ENCODE peak calls at places on chromosomes 4 and X, in four cellular contexts. J is GM12878, K is K562, B is HepG2. S is an unnamed sample.

GRCh38 chr4:54268151-54268550 is 39.1 kb downstream of the PDGFRA start:
- DNase-seq in J (no peak), K (no peak), B (no peak), S (no peak)

GRCh38 chr4:99825272-99825671 is 8.6 kb downstream of the DAPP1 start:
- DNase-seq in J (no peak), K (no peak), B (no peak), S (no peak)

GRCh38 chr4:7910721-7911015 is 29.0 kb downstream of the AFAP1 start:
- DNase-seq in J (no peak), K (no peak), B (no peak), S (no peak)

GRCh38 chrX:41412261-41413167 is 34.6 kb upstream of the NYX start:
- DNase-seq in J (no peak), K (no peak), B (peak), S (no peak)

GRCh38 chrX:129653181-129653984 is 1.4 kb downstream of the APLN start:
- DNase-seq in J (no peak), K (no peak), B (no peak), S (no peak)

GRCh38 chr4:107991945-107992625 is 2.4 kb downstream of the HADH start:
- DNase-seq in J (no peak), K (no peak), B (no peak), S (no peak)

GRCh38 chr4:30429813-30430466 is 290.2 kb upstream of the PCDH7 start:
- DNase-seq in J (no peak), K (no peak), B (no peak), S (peak)

GRCh38 chrX:90040807-90041206 is 119.1 kb downstream of the TGIF2LX start:
- DNase-seq in J (no peak), K (peak), B (no peak), S (no peak)

GRCh38 chrX:11913001-11913400 is 155.0 kb downstream of the MSL3 start:
- DNase-seq in J (no peak), K (no peak), B (no peak), S (no peak)

GRCh38 chr4:107931775-107932321 is 499 bp downstream of the CYP2U1 start:
- DNase-seq in J (no peak), K (no peak), B (no peak), S (no peak)

GRCh38 chr4:107279729-107280128 is 243.6 kb upstream of the DKK2 start:
- DNase-seq in J (no peak), K (no peak), B (peak), S (no peak)

GRCh38 chr4:36613999-36614398 is 332.6 kb downstream of the DTHD1 start:
- DNase-seq in J (no peak), K (no peak), B (no peak), S (no peak)

GRCh38 chr4:151806511-151806927 is 45.7 kb upstream of the GATB start:
- DNase-seq in J (no peak), K (no peak), B (no peak), S (no peak)

GRCh38 chr4:22462693-22463092 is 53.2 kb downstream of the ADGRA3 start:
- DNase-seq in J (no peak), K (no peak), B (no peak), S (no peak)

GRCh38 chr4:150080335-150080734 is 2.1 kb downstream of the DCLK2 start:
- DNase-seq in J (no peak), K (no peak), B (no peak), S (no peak)

GRCh38 chr4:853416-853781 is 27.5 kb upstream of the CPLX1 start:
- DNase-seq in J (no peak), K (no peak), B (no peak), S (no peak)

GRCh38 chr4:168654206-168655174 is 157.6 kb downstream of the PALLD start:
- DNase-seq in J (no peak), K (no peak), B (no peak), S (no peak)

GRCh38 chrX:115226929-115227328 is 7.0 kb downstream of the LRCH2 start:
- DNase-seq in J (no peak), K (no peak), B (peak), S (peak)

GRCh38 chr4:16229604-16230003 is 3.3 kb upstream of the TAPT1 start:
- DNase-seq in J (no peak), K (no peak), B (no peak), S (no peak)

GRCh38 chr4:10086506-10087120 is 30.0 kb downstream of the WDR1 start:
- DNase-seq in J (no peak), K (no peak), B (no peak), S (no peak)

GRCh38 chr4:42906906-42907774 is 14.6 kb downstream of the GRXCR1 start:
- DNase-seq in J (no peak), K (no peak), B (no peak), S (no peak)

GRCh38 chrX:66677430-66677829 is 38.6 kb upstream of the EDA2R start:
- DNase-seq in J (no peak), K (no peak), B (no peak), S (no peak)

GRCh38 chr4:10761903-10762302 is 77.3 kb upstream of the CLNK start:
- DNase-seq in J (no peak), K (no peak), B (no peak), S (no peak)

GRCh38 chrX:6909396-6909795 is 238.1 kb upstream of the STS start:
- DNase-seq in J (no peak), K (no peak), B (no peak), S (no peak)

GRCh38 chr4:158169931-158170690 is 2.7 kb downstream of the GASK1B start:
- DNase-seq in J (no peak), K (no peak), B (peak), S (no peak)

GRCh38 chr4:38562751-38563198 is 101.2 kb upstream of the KLF3 start:
- DNase-seq in J (no peak), K (no peak), B (peak), S (no peak)

GRCh38 chr4:102137217-102137616 is 208.1 kb downstream of the SLC39A8 start:
- DNase-seq in J (no peak), K (no peak), B (no peak), S (no peak)

GRCh38 chr4:55116450-55116849 is 8.9 kb downstream of the KDR start:
- DNase-seq in J (no peak), K (no peak), B (no peak), S (no peak)

GRCh38 chrX:153245288-153245731 is 66.2 kb downstream of the MAGEA1 start:
- DNase-seq in J (no peak), K (peak), B (no peak), S (no peak)

GRCh38 chrX:22526339-22526738 is 253.6 kb downstream of the CBLL2 start:
- DNase-seq in J (peak), K (no peak), B (no peak), S (peak)

GRCh38 chr4:67723949-67724348 is 23.0 kb upstream of the UBA6 start:
- DNase-seq in J (no peak), K (no peak), B (no peak), S (no peak)

GRCh38 chr4:55347610-55348228 is 1.7 kb downstream of the SRD5A3 start:
- DNase-seq in J (no peak), K (no peak), B (no peak), S (no peak)

GRCh38 chrX:153226344-153227190 is 47.5 kb downstream of the MAGEA1 start:
- DNase-seq in J (no peak), K (peak), B (no peak), S (peak)

DNA sequence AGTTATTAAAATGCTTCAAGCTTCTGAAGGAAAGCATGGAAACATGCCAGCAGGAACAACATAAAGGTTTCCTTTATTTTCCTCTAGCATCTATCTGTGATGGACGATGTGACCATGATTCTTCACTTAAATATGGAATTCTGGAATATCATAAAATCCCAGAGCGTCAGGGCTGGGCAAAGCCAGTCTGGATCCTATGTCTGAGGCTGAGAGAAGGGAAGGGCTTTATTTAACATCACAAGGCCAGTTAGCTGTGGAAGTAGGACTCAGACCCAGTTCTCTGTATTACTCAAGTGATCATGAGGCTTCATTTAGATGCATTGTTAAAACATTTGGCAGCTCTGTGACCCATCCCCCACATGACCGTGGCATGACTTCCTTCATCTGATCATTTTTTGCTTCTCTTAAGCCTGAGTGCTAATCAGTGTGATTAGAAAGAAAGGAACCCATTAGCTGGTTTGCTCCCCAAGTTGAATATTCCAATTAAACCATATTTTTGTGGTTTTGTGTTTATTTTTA is 40.9 kb upstream of the EOLA2 start:
- DNase-seq in J (no peak), K (no peak), B (no peak), S (no peak)
- TF ChIP-seq SRF in J (no peak), K (no peak), B (no peak), S (no peak)

GRCh38 chrX:150696836-150697235 is 3.6 kb downstream of the MTMR1 start:
- DNase-seq in J (no peak), K (no peak), B (no peak), S (no peak)

GRCh38 chrX:150692837-150693781 is at the start of gene MTMR1:
- DNase-seq in J (no peak), K (peak), B (no peak), S (no peak)

GRCh38 chrX:150693782-150694574 is 782 bp downstream of the MTMR1 start:
- DNase-seq in J (no peak), K (peak), B (peak), S (peak)

GRCh38 chrX:150696264-150696789 is 3.1 kb downstream of the MTMR1 start:
- DNase-seq in J (no peak), K (no peak), B (no peak), S (no peak)

DNA sequence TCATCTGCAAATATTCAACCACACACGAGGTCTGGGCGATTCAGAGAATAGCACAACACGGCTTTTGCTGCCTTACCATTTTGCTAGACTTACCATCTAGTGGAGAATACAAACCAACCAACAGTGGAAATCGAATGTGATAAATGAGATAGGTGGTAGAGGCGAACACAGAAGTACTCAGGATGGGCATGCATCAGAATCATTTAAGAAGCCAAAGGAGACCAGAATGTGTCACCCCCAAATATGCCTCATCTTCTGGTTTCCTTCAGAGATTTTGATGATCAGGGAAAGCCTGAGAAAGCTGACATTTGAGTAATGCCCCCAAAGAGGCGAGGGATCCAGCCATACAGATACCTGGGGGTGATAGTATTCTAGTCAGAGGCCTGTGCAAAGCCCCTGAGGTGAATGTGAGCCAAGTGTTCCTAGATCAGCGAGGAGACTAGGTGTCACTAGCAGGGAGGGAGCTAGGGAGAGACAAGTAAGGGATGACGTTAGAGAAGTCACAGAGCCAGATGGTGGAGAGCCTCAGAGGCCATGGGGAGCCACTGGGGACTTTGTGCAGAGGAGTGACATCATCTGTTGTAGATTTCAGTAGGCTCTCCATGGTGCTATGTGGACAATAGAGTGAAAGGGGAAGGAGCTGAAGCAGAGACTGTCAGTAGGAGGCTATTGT is 1.7 kb downstream of the MTMR1 start:
- DNase-seq in J (no peak), K (peak), B (no peak), S (no peak)
- TF ChIP-seq ZBTB33 in J (no peak), K (no peak), B (no peak), S (no peak)

DNA sequence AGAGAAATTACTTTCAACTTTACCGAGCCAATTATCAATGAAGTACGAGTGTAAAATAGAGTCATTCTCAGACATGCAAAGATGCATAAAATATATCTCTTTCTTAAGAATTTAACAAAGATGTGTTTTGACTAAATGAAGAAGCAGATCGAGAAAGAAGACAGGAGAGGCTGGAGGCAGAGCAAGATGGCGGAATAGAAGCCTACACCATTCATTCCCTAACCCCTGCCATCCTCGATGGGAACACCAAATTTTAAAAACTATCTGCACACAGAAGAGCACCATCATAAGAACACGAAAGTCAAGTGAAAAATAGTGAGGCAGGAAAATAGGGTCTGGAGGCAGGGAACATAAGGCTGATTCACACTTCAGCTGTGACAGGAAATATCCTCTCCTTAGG is 35.0 kb downstream of the CCDC158 start:
- DNase-seq in J (no peak), K (no peak), B (no peak), S (no peak)
- TF ChIP-seq SRF in J (no peak), K (no peak), B (no peak), S (no peak)

GRCh38 chr4:137960371-137961050 is 281.6 kb downstream of the SLC7A11 start:
- DNase-seq in J (no peak), K (no peak), B (no peak), S (no peak)

GRCh38 chr4:137956256-137956655 is 285.9 kb downstream of the SLC7A11 start:
- DNase-seq in J (no peak), K (no peak), B (no peak), S (no peak)

GRCh38 chr4:137955615-137956014 is 286.5 kb downstream of the SLC7A11 start:
- DNase-seq in J (no peak), K (no peak), B (no peak), S (no peak)

DNA sequence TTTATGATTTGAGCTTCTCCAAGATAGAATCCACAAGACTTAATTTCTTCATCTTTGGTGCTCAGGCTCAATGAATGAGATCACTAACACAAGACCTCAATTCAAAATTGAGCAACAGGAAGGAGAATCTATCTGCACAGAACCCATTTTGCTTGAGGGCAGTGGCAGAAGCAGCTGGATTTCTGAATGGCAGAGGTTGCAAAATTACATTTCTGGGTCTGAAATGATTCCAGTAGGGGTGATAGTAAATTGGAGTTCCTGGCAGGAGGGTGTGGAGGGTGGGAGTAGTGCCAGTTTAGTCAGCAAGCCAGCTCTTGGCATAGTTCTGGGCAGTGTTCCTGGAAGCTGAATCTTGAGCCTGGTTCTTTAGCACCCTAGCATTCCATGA is 281.1 kb downstream of the SLC7A11 start:
- DNase-seq in J (no peak), K (no peak), B (no peak), S (no peak)
- TF ChIP-seq ZBTB33 in J (no peak), K (no peak), B (no peak), S (no peak)